ENCODE peak calls at places on chromosomes 1 and 21, in four cellular contexts. T is esophagus squamous epithelium, W is A549, O is uterus. B is an unnamed sample. For H3K4me1, the result is how much of the 10 kb centered on the place peaks cover.

GRCh38 chr1:19442150-19443096 is 42.9 kb downstream of the CAPZB start:
- DNase-seq in T (no peak), O (no peak), W (no peak), B (no peak)

GRCh38 chr1:29470087-29470787 is 233.9 kb downstream of the PTPRU start:
- DNase-seq in W (no peak), O (no peak), T (no peak), B (no peak)

GRCh38 chr1:24735619-24736375 is 9.4 kb upstream of the CLIC4 start:
- DNase-seq in T (no peak), O (peak), W (no peak), B (no peak)

GRCh38 chr1:240055978-240056772 is 35.5 kb upstream of the FMN2 start:
- DNase-seq in T (no peak), O (no peak), W (no peak), B (no peak)

GRCh38 chr1:163439506-163439905 is 117.8 kb downstream of the NUF2 start:
- DNase-seq in T (no peak), W (no peak), O (no peak), B (no peak)

GRCh38 chr1:8858888-8859706 is 19.4 kb downstream of the ENO1 start:
- DNase-seq in T (no peak), W (no peak), O (peak), B (no peak)

GRCh38 chr1:209768354-209768774 is 12.5 kb downstream of the TRAF3IP3 start:
- DNase-seq in T (no peak), O (no peak), W (no peak), B (no peak)

GRCh38 chr1:205276334-205277065 is 45.0 kb downstream of the NUAK2 start:
- DNase-seq in W (no peak), T (no peak), O (no peak), B (no peak)

GRCh38 chr1:84174051-84174556 is 30.0 kb downstream of the PRKACB start:
- DNase-seq in O (no peak), T (no peak), W (peak), B (peak)

GRCh38 chr1:183248989-183249691 is 63.1 kb downstream of the LAMC2 start:
- DNase-seq in T (no peak), W (no peak), O (no peak), B (no peak)

GRCh38 chr1:209196140-209196539 is 387.4 kb upstream of the CAMK1G start:
- DNase-seq in W (no peak), O (no peak), T (no peak), B (no peak)

GRCh38 chr1:237186733-237187132 is 144.7 kb downstream of the RYR2 start:
- DNase-seq in W (no peak), T (no peak), O (no peak), B (no peak)

GRCh38 chr21:39696620-39697019 is 48.4 kb upstream of the IGSF5 start:
- DNase-seq in W (no peak), O (no peak), T (no peak), B (no peak)

GRCh38 chr1:5917591-5918274 is 74.5 kb downstream of the NPHP4 start:
- DNase-seq in T (no peak), W (no peak), O (no peak), B (no peak)

GRCh38 chr1:28156821-28157220 is 19.7 kb downstream of the PTAFR start:
- DNase-seq in O (no peak), T (no peak), W (no peak), B (no peak)

DNA sequence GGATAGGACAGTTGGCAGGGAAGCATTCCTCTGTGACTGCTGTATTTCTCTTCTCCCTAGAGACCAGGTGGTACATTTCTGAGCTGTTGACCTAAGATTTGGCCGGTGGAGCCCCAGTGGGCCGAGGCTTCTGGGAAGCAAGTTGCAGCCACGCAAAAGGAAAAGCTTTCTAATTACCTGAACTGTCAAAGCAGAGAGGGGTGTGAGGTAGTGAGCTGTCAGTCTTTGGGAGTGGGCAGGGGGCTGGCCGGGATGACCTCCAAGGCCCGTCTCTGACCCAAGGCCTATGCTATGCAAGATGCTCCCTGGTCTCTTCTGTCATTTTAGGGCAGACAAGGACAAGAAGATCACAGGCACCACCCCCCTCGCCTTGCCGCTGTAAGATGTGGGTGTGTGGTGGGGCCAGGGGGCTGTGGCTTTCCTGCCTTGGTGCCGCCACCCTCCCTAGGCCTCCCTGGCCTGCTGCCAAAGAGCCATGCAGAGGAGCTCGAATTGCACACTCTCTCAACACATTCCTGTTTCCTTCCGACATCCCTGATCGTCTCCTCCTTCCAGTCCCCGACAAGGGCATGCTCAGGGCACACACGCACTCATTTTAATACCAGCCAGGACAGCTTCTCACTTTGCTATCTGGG is 7.7 kb downstream of the PADI1 start:
- DNase-seq in W (no peak), O (no peak), T (no peak), B (peak)
- H3K4me1 ChIP-seq in W (half or more), O (under half), T (under half), B (under half)

DNA sequence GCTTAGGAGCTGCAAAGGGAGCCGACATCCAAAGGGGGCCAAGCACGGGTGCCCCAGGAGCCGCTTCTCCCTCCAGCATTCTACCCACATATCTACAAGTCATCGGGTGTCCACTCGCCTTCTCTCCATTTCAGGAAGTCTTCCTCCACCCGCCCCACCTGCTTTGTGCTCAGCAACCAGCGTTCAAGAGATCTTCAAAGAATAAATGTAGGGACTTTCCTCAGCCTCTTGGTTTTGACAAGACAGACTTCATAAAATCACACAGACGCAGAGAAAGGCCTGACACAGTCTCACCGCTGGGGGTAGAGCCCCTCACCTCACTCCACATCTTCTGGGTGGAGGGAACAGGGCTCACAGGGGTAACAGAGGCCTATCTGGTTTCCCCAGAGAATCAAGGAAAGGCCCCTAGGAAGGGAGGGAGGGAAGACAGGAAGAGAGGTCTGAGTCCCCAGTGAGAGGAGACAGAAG is 49.5 kb downstream of the SSBP3 start:
- DNase-seq in W (no peak), O (no peak), T (no peak), B (no peak)
- H3K4me1 ChIP-seq in W (under half), O (under half), T (under half), B (half or more)

GRCh38 chr1:221706862-221707582 is 34.9 kb downstream of the DUSP10 start:
- DNase-seq in W (no peak), T (no peak), O (peak), B (no peak)
- H3K4me1 ChIP-seq in W (under half), T (under half), O (under half), B (under half)

DNA sequence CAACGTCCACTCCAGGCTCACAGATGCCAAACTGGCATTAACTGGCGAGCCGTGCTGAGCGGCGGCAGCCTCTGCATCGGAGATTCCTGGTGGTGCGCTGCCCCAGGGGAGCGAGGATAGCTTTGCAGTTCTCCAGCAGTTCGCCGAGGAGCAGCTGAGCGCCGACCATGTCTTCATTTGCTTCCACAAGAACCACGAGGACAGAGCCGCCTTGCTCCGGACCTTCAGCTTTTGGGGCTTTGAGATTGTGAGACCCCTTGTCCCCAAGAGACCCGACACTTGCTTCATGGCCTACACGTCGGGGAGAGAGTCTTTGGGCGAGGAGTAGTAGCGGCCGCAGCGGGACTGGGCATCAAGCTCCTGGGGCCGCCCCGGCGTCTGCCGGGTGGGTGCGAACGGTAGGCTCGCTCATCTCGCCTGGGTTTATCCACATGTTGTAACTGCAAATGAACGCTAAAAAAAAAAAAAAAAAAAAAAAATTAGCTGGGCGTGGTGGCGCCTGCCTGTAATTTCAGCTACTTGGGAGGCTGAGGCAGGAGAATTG is 28.0 kb upstream of the RLF start:
- DNase-seq in T (no peak), O (no peak), W (no peak), B (no peak)
- H3K4me1 ChIP-seq in T (under half), O (under half), W (under half), B (under half)

GRCh38 chr1:1779691-1780597 is 1.7 kb upstream of the NADK start:
- DNase-seq in O (no peak), W (no peak), T (no peak), B (peak)
- H3K4me1 ChIP-seq in O (under half), W (under half), T (half or more), B (under half)

GRCh38 chr1:145994391-145995120 is 1.8 kb downstream of the TXNIP start:
- DNase-seq in W (no peak), T (no peak), O (peak), B (no peak)

GRCh38 chr1:145995964-145996432 is 381 bp downstream of the TXNIP start:
- DNase-seq in W (no peak), T (no peak), O (peak), B (no peak)

GRCh38 chr1:145997156-145998023 is 1.0 kb upstream of the TXNIP start:
- DNase-seq in T (no peak), O (peak), W (no peak), B (no peak)

GRCh38 chr1:145995148-145995851 is 1.1 kb downstream of the TXNIP start:
- DNase-seq in W (no peak), T (no peak), O (peak), B (no peak)

DNA sequence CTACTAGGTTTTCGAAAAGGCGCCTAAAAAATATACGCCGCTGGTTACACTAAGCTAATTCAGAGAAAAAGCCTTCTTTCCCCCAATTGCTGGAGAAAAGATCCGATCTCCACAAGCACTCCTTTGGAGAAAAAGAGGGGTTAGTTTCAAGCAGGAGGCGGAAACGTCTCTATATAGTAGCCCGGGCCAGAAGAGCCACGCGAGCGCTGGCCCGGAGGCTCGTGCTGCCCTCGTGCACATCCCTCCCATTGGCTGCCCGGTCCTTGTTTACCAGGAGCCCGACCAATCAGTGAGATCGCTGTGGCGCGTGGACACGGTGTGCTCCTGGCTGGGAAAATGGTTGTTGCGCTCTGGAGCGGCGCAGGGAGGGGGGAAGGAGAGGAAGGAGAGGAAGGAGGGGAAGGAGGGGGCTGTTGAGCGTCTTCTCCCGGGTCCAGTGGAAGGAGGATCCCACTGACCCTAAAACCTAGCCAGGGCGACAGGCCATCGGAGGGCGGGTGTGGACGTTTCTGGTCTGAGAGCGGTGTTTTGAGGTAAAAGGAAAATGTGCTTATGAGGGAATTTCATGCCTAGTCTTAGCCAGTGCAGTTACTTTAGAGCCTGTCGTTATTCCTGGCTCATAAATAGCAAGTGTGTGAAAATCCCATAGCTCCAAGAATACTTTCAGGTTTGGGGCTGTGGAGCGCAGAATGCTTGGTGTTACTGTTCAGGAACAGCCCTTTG is at the start of gene TXNIP:
- DNase-seq in O (peak), T (peak), W (peak), B (peak)
- H3K4me1 ChIP-seq in O (under half), T (under half), W (under half), B (under half)